ENCODE peak calls at places on chromosomes 12 and 14, in seven cellular contexts. One of them, this sample, is unnamed.

GRCh38 chr14:74881425-74882102 is at the start of gene DLST:
- DNase-seq in upper lobe of right lung: peak; percentile 94
- DNase-seq in ovary: peak; percentile 91
- DNase-seq in body of pancreas: peak; percentile 86
- DNase-seq in hepatocyte: peak; percentile 94
- DNase-seq in kidney: peak; percentile 95
- DNase-seq in left lung: peak; percentile 88
- DNase-seq in this sample: peak; percentile 90

GRCh38 chr12:83537428-83538053 is 850.8 kb downstream of the TMTC2 start:
- DNase-seq in upper lobe of right lung: no peak
- DNase-seq in kidney: no peak
- DNase-seq in left lung: no peak
- DNase-seq in hepatocyte: no peak
- DNase-seq in body of pancreas: no peak
- DNase-seq in ovary: no peak
- DNase-seq in this sample: peak; percentile 57

GRCh38 chr14:36747411-36748184 is 85.9 kb downstream of the PAX9 start:
- DNase-seq in kidney: no peak
- DNase-seq in upper lobe of right lung: no peak
- DNase-seq in ovary: no peak
- DNase-seq in left lung: no peak
- DNase-seq in body of pancreas: no peak
- DNase-seq in hepatocyte: no peak
- DNase-seq in this sample: no peak

GRCh38 chr14:85688024-85688423 is 158.1 kb downstream of the FLRT2 start:
- DNase-seq in kidney: no peak
- DNase-seq in body of pancreas: no peak
- DNase-seq in ovary: no peak
- DNase-seq in hepatocyte: peak; percentile 19
- DNase-seq in upper lobe of right lung: no peak
- DNase-seq in left lung: no peak
- DNase-seq in this sample: no peak

GRCh38 chr14:38143651-38144505 is 63.8 kb upstream of the SSTR1 start:
- DNase-seq in left lung: no peak
- DNase-seq in hepatocyte: no peak
- DNase-seq in ovary: no peak
- DNase-seq in upper lobe of right lung: no peak
- DNase-seq in kidney: no peak
- DNase-seq in body of pancreas: no peak
- DNase-seq in this sample: no peak

GRCh38 chr12:119894916-119895315 is 17.8 kb upstream of the CIT start:
- DNase-seq in left lung: no peak
- DNase-seq in body of pancreas: no peak
- DNase-seq in kidney: no peak
- DNase-seq in hepatocyte: no peak
- DNase-seq in ovary: no peak
- DNase-seq in upper lobe of right lung: no peak
- DNase-seq in this sample: no peak

GRCh38 chr12:75720807-75721206 is 209.4 kb upstream of the KRR1 start:
- DNase-seq in body of pancreas: peak; percentile 66
- DNase-seq in kidney: no peak
- DNase-seq in left lung: no peak
- DNase-seq in upper lobe of right lung: no peak
- DNase-seq in hepatocyte: no peak
- DNase-seq in ovary: no peak
- DNase-seq in this sample: no peak

GRCh38 chr12:85836716-85837100 is 499 bp upstream of the RASSF9 start:
- DNase-seq in left lung: no peak
- DNase-seq in ovary: no peak
- DNase-seq in upper lobe of right lung: no peak
- DNase-seq in kidney: no peak
- DNase-seq in hepatocyte: no peak
- DNase-seq in body of pancreas: no peak
- DNase-seq in this sample: no peak

GRCh38 chr14:96920023-96920422 is 122.8 kb downstream of the VRK1 start:
- DNase-seq in ovary: no peak
- DNase-seq in upper lobe of right lung: no peak
- DNase-seq in left lung: no peak
- DNase-seq in kidney: no peak
- DNase-seq in body of pancreas: no peak
- DNase-seq in hepatocyte: no peak
- DNase-seq in this sample: no peak

GRCh38 chr14:104796682-104797081 is 1.1 kb upstream of the AKT1 start:
- DNase-seq in kidney: no peak
- DNase-seq in ovary: no peak
- DNase-seq in upper lobe of right lung: no peak
- DNase-seq in hepatocyte: no peak
- DNase-seq in body of pancreas: no peak
- DNase-seq in left lung: no peak
- DNase-seq in this sample: no peak

GRCh38 chr12:1706284-1707016 is 15.6 kb downstream of the ADIPOR2 start:
- DNase-seq in left lung: no peak
- DNase-seq in kidney: no peak
- DNase-seq in ovary: no peak
- DNase-seq in upper lobe of right lung: no peak
- DNase-seq in hepatocyte: no peak
- DNase-seq in body of pancreas: no peak
- DNase-seq in this sample: no peak

GRCh38 chr14:56760164-56760914 is 49.9 kb downstream of the OTX2 start:
- DNase-seq in body of pancreas: no peak
- DNase-seq in hepatocyte: no peak
- DNase-seq in left lung: no peak
- DNase-seq in upper lobe of right lung: no peak
- DNase-seq in ovary: no peak
- DNase-seq in kidney: no peak
- DNase-seq in this sample: no peak

GRCh38 chr12:3898751-3899150 is 25.6 kb upstream of the PARP11 start:
- DNase-seq in hepatocyte: no peak
- DNase-seq in kidney: no peak
- DNase-seq in left lung: no peak
- DNase-seq in ovary: no peak
- DNase-seq in upper lobe of right lung: no peak
- DNase-seq in body of pancreas: no peak
- DNase-seq in this sample: no peak

GRCh38 chr12:124452576-124453391 is 114.6 kb downstream of the NCOR2 start:
- DNase-seq in kidney: peak; percentile 78
- DNase-seq in body of pancreas: no peak
- DNase-seq in hepatocyte: no peak
- DNase-seq in upper lobe of right lung: no peak
- DNase-seq in left lung: no peak
- DNase-seq in ovary: no peak
- DNase-seq in this sample: no peak

GRCh38 chr14:88500611-88501010 is 54.2 kb downstream of the PTPN21 start:
- DNase-seq in body of pancreas: no peak
- DNase-seq in hepatocyte: no peak
- DNase-seq in kidney: no peak
- DNase-seq in left lung: no peak
- DNase-seq in ovary: no peak
- DNase-seq in upper lobe of right lung: no peak
- DNase-seq in this sample: no peak

GRCh38 chr14:98278805-98279204 is 993.2 kb downstream of the BCL11B start:
- DNase-seq in upper lobe of right lung: no peak
- DNase-seq in hepatocyte: no peak
- DNase-seq in left lung: no peak
- DNase-seq in kidney: no peak
- DNase-seq in body of pancreas: no peak
- DNase-seq in ovary: no peak
- DNase-seq in this sample: no peak

GRCh38 chr12:104683831-104684503 is 227.2 kb downstream of the CHST11 start:
- DNase-seq in hepatocyte: no peak
- DNase-seq in left lung: no peak
- DNase-seq in ovary: no peak
- DNase-seq in kidney: no peak
- DNase-seq in body of pancreas: no peak
- DNase-seq in upper lobe of right lung: no peak
- DNase-seq in this sample: no peak

GRCh38 chr12:101051901-101052550 is 158.0 kb downstream of the SLC5A8 start:
- DNase-seq in hepatocyte: peak; percentile 93
- DNase-seq in left lung: no peak
- DNase-seq in kidney: no peak
- DNase-seq in upper lobe of right lung: no peak
- DNase-seq in ovary: peak; percentile 57
- DNase-seq in body of pancreas: peak; percentile 82
- DNase-seq in this sample: peak; percentile 20

GRCh38 chr12:57893460-57894353 is 47.2 kb upstream of the CTDSP2 start:
- DNase-seq in body of pancreas: peak; percentile 86
- DNase-seq in left lung: peak; percentile 84
- DNase-seq in ovary: peak; percentile 97
- DNase-seq in kidney: peak; percentile 95
- DNase-seq in hepatocyte: peak; percentile 94
- DNase-seq in upper lobe of right lung: peak; percentile 93
- DNase-seq in this sample: peak; percentile 93

GRCh38 chr14:26867171-26867757 is 269.4 kb upstream of the NOVA1 start:
- DNase-seq in ovary: no peak
- DNase-seq in left lung: no peak
- DNase-seq in body of pancreas: peak; percentile 71
- DNase-seq in hepatocyte: peak; percentile 29
- DNase-seq in upper lobe of right lung: no peak
- DNase-seq in kidney: no peak
- DNase-seq in this sample: no peak

GRCh38 chr12:39764944-39765560 is 145.4 kb upstream of the ABCD2 start:
- DNase-seq in left lung: no peak
- DNase-seq in ovary: no peak
- DNase-seq in upper lobe of right lung: no peak
- DNase-seq in body of pancreas: peak; percentile 20
- DNase-seq in hepatocyte: peak; percentile 56
- DNase-seq in kidney: no peak
- DNase-seq in this sample: no peak

GRCh38 chr12:93624595-93625294 is 52.3 kb downstream of the SOCS2 start:
- DNase-seq in hepatocyte: peak; percentile 46
- DNase-seq in upper lobe of right lung: no peak
- DNase-seq in body of pancreas: no peak
- DNase-seq in left lung: no peak
- DNase-seq in ovary: no peak
- DNase-seq in kidney: no peak
- DNase-seq in this sample: no peak

GRCh38 chr12:103586132-103586531 is 941 bp upstream of the STAB2 start:
- DNase-seq in body of pancreas: no peak
- DNase-seq in ovary: no peak
- DNase-seq in hepatocyte: no peak
- DNase-seq in kidney: no peak
- DNase-seq in left lung: no peak
- DNase-seq in upper lobe of right lung: no peak
- DNase-seq in this sample: no peak
- TF ChIP-seq CTCF in body of pancreas: no peak
- TF ChIP-seq CTCF in ovary: no peak
- TF ChIP-seq CTCF in hepatocyte: peak; percentile 14
- TF ChIP-seq CTCF in kidney: no peak
- TF ChIP-seq CTCF in left lung: no peak
- TF ChIP-seq CTCF in upper lobe of right lung: no peak
- TF ChIP-seq CTCF in this sample: no peak

DNA sequence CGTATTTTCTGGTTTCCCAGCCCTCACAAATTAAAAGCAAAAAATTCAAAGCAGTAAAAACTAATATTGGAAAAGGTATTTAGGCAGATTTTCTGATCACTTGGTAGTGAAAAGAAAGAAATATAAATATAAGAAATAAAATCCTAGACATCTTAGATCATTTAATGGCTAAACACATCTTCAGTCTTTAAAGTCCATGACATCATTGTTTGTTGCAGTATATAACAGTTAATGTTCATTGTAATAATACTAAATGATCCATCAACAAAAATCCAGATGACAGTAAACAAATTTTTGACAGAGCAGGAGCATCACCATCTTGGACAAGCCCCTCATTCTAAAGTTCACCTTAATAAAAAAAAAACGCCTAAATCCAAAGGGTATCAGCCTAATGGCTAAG is 29.2 kb upstream of the CAPRIN2 start:
- DNase-seq in kidney: no peak
- DNase-seq in upper lobe of right lung: no peak
- DNase-seq in left lung: no peak
- DNase-seq in body of pancreas: no peak
- DNase-seq in hepatocyte: no peak
- DNase-seq in ovary: no peak
- DNase-seq in this sample: no peak
- H3K9me3 ChIP-seq in kidney: no peaks in the 10 kb centered on the region
- H3K9me3 ChIP-seq in upper lobe of right lung: no peaks in the 10 kb centered on the region
- H3K9me3 ChIP-seq in left lung: peaks cover 4% of the 10 kb centered on the region
- H3K9me3 ChIP-seq in body of pancreas: no peaks in the 10 kb centered on the region
- H3K9me3 ChIP-seq in hepatocyte: no peaks in the 10 kb centered on the region
- H3K9me3 ChIP-seq in ovary: no peaks in the 10 kb centered on the region
- H3K9me3 ChIP-seq in this sample: no peaks in the 10 kb centered on the region

GRCh38 chr12:22458301-22458917 is 85.9 kb downstream of the C2CD5 start:
- DNase-seq in kidney: no peak
- DNase-seq in left lung: no peak
- DNase-seq in body of pancreas: no peak
- DNase-seq in upper lobe of right lung: no peak
- DNase-seq in hepatocyte: no peak
- DNase-seq in ovary: no peak
- DNase-seq in this sample: no peak

GRCh38 chr12:22461786-22462185 is 82.6 kb downstream of the C2CD5 start:
- DNase-seq in upper lobe of right lung: no peak
- DNase-seq in kidney: no peak
- DNase-seq in hepatocyte: no peak
- DNase-seq in body of pancreas: no peak
- DNase-seq in ovary: no peak
- DNase-seq in left lung: no peak
- DNase-seq in this sample: no peak

DNA sequence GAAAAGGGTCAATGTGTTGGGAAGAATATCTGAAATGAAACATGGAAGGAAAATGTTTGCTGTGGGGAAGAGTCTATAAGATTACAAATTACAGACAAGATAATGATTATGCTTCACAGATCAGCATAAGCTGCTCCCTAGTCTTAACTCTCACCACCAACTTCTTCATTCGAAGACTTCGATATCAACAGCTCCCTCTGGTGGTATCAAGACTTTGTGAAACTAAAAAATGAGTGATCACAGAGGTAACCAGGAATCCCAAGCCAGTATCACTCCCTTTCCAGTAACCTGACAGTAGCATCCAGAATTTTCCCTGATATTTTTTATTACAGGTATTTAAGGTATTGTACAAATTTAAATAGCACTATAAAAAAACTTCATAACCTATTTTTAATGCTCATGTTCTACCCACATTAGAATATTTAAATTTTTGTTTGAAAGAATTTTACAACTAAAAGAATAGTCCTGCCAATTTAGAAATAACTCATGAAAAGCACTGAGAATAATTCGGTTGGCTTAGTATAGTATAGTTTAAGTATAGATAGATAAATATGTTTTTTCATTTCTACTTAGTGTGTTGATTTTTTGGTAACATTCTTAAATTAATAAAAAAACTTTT is 84.4 kb downstream of the C2CD5 start:
- DNase-seq in ovary: no peak
- DNase-seq in left lung: no peak
- DNase-seq in hepatocyte: peak; percentile 72
- DNase-seq in upper lobe of right lung: no peak
- DNase-seq in body of pancreas: no peak
- DNase-seq in kidney: no peak
- DNase-seq in this sample: no peak
- TF ChIP-seq CTCF in ovary: no peak
- TF ChIP-seq CTCF in left lung: peak; percentile 39
- TF ChIP-seq CTCF in hepatocyte: peak; percentile 60
- TF ChIP-seq CTCF in upper lobe of right lung: peak; percentile 68
- TF ChIP-seq CTCF in body of pancreas: peak; percentile 48
- TF ChIP-seq CTCF in kidney: peak; percentile 30
- TF ChIP-seq CTCF in this sample: peak; percentile 50

DNA sequence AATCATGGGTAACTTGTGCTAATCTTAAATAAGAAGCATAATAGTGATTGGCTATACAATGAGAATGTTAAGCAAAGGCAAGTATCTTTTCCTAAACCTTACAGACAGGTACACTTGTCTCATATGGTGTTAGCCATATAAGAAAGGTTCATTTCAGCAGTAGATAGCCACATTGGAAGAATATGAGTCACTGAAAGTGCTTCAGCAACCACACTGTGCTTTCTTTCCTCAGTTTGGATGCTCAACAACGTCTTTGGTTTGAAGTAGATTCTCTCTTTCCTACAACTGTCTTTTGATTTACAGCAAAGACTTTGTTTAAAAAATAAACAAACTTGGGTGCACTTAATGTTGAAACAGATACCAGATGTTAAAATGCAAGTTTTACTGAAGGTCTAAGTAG is 8.9 kb downstream of the DDHD1 start:
- DNase-seq in ovary: no peak
- DNase-seq in upper lobe of right lung: no peak
- DNase-seq in body of pancreas: no peak
- DNase-seq in hepatocyte: no peak
- DNase-seq in left lung: no peak
- DNase-seq in kidney: no peak
- DNase-seq in this sample: no peak
- H3K9me3 ChIP-seq in ovary: no peaks in the 10 kb centered on the region
- H3K9me3 ChIP-seq in upper lobe of right lung: peaks cover 19% of the 10 kb centered on the region
- H3K9me3 ChIP-seq in body of pancreas: peaks cover 16% of the 10 kb centered on the region
- H3K9me3 ChIP-seq in hepatocyte: peaks cover 10% of the 10 kb centered on the region
- H3K9me3 ChIP-seq in left lung: peaks cover 28% of the 10 kb centered on the region
- H3K9me3 ChIP-seq in kidney: peaks cover 7% of the 10 kb centered on the region
- H3K9me3 ChIP-seq in this sample: no peaks in the 10 kb centered on the region